ENCODE peak calls at places on chromosomes 6 and 20, in six cellular contexts. M is CD8-positive, alpha-beta T cell; P is right cardiac atrium; V is OCI-LY7; J is upper lobe of left lung; I is spleen. Y is an unnamed sample.

GRCh38 chr20:9581509-9581908 is 67.1 kb downstream of the LAMP5 start:
- DNase-seq in M (no peak), V (peak), I (no peak), P (no peak), J (no peak), Y (no peak)

GRCh38 chr20:50371878-50372769 is 138.1 kb upstream of the PTPN1 start:
- DNase-seq in M (no peak), V (no peak), I (no peak), P (no peak), J (no peak), Y (no peak)

GRCh38 chr20:33674294-33675126 is at the start of gene NECAB3:
- DNase-seq in V (peak), J (peak), M (no peak), P (peak), I (peak), Y (no peak)

GRCh38 chr20:4026093-4026601 is 10.8 kb upstream of the RNF24 start:
- DNase-seq in M (no peak), J (no peak), P (no peak), I (no peak), V (no peak), Y (no peak)

GRCh38 chr20:63151554-63152321 is 64.2 kb downstream of the YTHDF1 start:
- DNase-seq in M (no peak), I (peak), V (no peak), P (peak), J (no peak), Y (no peak)

GRCh38 chr20:49821381-49821780 is 8.8 kb downstream of the SLC9A8 start:
- DNase-seq in P (no peak), M (no peak), I (no peak), J (no peak), V (peak), Y (no peak)

GRCh38 chr6:37311666-37312473 is 41.9 kb upstream of the RNF8 start:
- DNase-seq in J (no peak), M (no peak), V (no peak), I (no peak), P (no peak), Y (no peak)

GRCh38 chr20:37389844-37390275 is 43.9 kb downstream of the SRC start:
- DNase-seq in V (no peak), M (no peak), J (peak), P (no peak), I (peak), Y (no peak)

GRCh38 chr6:21634582-21634981 is 41.0 kb downstream of the SOX4 start:
- DNase-seq in P (no peak), I (no peak), V (no peak), J (no peak), M (no peak), Y (no peak)

GRCh38 chr6:170038717-170039116 is 252.2 kb downstream of the DLL1 start:
- DNase-seq in V (no peak), M (no peak), P (no peak), I (peak), J (peak), Y (no peak)

GRCh38 chr20:11716239-11716944 is 201.3 kb upstream of the BTBD3 start:
- DNase-seq in P (no peak), I (no peak), J (no peak), V (peak), M (no peak), Y (no peak)

GRCh38 chr20:53081916-53082863 is 110.0 kb downstream of the TSHZ2 start:
- DNase-seq in M (no peak), V (no peak), I (no peak), J (no peak), P (no peak), Y (no peak)

GRCh38 chr20:34706022-34706875 is 2.1 kb downstream of the TP53INP2 start:
- DNase-seq in M (no peak), J (no peak), P (no peak), V (no peak), I (no peak), Y (no peak)
- H3K27ac ChIP-seq in M (no peak), J (peak), P (peak), V (no peak), I (peak), Y (no peak)

DNA sequence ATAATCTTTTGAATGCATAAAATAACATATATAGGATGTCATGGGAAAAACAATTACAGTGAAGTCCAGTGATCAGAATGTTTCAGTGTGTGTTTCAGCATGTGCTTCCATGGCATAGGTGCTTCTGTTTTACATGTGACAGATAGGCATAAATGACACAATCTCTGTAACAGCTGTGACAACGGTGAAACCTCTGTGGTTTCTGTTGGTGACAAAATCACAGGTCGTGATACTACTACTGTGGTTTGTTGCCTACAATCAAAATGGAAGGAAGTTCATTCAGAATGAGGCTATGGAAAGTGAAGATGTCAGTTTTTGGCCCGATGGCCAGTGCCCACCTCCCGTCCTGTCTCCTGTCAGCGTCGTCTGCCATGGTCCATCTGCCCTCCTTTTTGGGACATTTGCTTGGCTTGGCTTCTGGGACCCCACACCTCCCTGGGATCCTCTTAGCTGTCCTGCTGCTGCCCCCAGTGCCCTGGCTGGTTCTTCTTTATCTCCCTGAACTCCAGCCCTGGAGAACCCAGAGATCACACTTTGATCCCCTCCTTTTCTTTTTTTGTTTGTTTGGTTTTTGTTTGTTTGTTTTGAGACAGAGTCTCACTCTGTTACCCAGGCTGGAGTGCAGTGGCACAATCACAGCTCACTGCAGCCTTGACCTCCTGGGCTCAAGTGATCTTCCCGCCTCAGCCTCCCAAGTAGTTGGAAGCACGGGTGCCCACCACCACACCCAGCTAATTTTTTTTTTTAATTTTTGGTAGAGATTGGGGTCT is 79.3 kb upstream of the NAA20 start:
- DNase-seq in V (no peak), P (no peak), I (no peak), M (no peak), J (no peak), Y (peak)
- H3K27ac ChIP-seq in V (no peak), P (no peak), I (peak), M (no peak), J (peak), Y (no peak)

GRCh38 chr20:46715292-46715756 is 5.9 kb downstream of the SLC2A10 start:
- DNase-seq in V (no peak), P (no peak), M (no peak), J (no peak), I (no peak), Y (no peak)
- H3K27ac ChIP-seq in V (no peak), P (no peak), M (no peak), J (no peak), I (no peak), Y (no peak)

GRCh38 chr20:20231528-20232298 is 136.2 kb upstream of the INSM1 start:
- DNase-seq in J (no peak), V (no peak), I (no peak), P (no peak), M (no peak), Y (no peak)
- H3K27ac ChIP-seq in J (no peak), V (no peak), I (no peak), P (no peak), M (no peak), Y (no peak)

DNA sequence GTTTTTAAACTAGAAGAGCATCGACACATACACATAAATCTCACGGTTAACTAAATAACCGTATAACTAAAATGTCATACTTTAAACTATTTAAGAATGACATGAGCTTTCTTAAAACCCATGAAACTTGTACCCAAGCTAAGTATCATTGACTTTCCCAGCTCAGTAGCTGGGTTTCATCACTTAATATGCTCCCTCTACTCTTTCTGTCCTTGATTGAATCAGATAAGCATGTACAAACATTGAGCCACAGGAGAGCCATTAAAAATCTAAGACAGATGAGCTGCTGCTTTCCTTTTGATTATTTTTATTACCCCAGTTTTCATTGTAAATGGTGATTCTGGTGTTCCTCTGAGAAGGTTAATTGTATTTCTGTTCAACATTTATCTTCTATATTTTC is 115.8 kb downstream of the FOXO3 start:
- DNase-seq in P (no peak), J (no peak), V (no peak), I (no peak), M (no peak), Y (no peak)
- H3K27ac ChIP-seq in P (no peak), J (no peak), V (no peak), I (no peak), M (no peak), Y (no peak)

GRCh38 chr20:25321262-25321831 is 69.3 kb downstream of the ABHD12 start:
- DNase-seq in J (no peak), I (peak), P (no peak), M (no peak), V (no peak), Y (no peak)

GRCh38 chr20:25317351-25318075 is 69.6 kb downstream of the PYGB start:
- DNase-seq in M (no peak), P (no peak), I (peak), J (peak), V (no peak), Y (no peak)

GRCh38 chr20:25320035-25320800 is 70.4 kb downstream of the ABHD12 start:
- DNase-seq in J (no peak), M (no peak), V (no peak), I (peak), P (no peak), Y (no peak)

GRCh38 chr20:25318471-25319240 is 70.8 kb downstream of the PYGB start:
- DNase-seq in P (no peak), M (no peak), J (no peak), I (peak), V (peak), Y (no peak)

DNA sequence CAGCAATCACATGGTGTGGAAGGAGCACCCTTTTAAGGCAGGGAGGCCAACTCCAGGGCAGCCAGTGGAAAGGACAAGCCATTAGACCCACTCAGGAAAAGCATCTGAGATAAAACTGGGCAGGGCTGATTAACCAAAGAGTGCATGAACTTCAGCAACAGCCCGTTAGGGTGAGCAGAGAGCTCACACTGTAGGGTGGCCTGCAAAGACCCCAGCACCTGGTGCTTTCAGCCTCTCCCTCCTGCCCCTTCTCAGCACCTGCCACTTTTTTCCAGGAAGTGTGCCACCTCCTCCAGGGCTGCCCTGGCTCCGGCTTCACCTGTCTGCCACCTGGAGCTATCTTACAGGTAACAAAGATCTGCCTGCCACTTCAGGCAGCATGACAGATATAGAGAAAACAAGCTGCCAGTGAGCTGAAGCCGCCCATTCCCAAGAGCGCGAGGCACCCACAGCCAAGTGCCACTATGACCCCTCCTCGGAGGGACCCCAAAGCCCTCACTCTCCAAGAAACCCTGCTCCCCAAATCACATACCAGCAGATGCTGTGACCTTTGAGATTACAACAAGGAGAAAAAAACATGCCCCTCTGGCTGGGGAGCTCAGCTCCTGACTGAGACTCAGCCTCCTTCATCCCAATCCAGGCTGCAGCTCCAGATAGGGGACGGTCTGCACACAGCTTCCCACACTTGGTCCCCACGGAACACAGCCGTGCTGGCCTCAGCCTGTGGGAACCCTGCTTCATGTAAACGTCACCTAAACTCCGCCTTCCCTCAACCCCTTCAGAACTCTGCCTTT is 71.2 kb downstream of the ABHD12 start:
- DNase-seq in P (no peak), I (peak), M (no peak), J (no peak), V (peak), Y (no peak)
- H3K27ac ChIP-seq in P (no peak), I (peak), M (no peak), J (peak), V (peak), Y (no peak)

DNA sequence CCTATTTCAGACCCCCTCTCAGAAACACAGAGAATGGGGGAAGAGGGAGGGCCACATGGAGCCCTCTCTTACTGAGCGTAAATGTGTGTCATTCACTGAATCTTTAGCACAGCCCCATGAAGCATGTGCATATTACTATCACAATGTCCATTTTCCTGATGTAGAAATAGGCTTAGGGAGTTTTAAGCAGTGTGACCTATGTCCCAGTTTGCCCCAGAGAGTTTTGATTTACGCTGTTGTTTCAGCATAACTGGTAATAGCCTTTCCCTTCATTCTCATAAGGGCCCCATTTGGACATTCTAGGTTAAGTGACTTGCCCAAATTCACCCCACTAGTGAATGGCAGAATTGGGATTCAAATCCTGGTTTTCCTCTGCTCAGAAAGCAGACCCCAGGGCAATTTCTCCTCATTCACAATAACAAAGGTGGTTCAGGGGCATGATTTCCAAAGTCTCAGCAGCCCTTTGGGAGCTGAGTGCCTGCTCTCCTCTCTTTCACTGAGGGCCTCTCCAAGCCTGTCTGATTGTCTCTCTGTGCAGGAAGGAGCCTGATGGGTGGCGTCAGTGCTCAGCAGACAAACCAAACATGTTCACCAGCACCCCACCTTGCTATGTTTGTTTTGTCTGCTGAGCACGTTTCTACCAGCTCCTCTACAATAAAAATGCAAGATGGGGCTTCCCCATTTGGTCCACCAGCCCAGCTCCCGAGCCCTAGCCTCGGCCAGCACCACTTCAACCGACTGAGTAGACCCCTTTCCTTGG is 25.2 kb upstream of the TCP11 start:
- DNase-seq in M (no peak), I (no peak), J (peak), V (no peak), P (no peak), Y (no peak)
- H3K27ac ChIP-seq in M (no peak), I (no peak), J (peak), V (no peak), P (no peak), Y (no peak)

DNA sequence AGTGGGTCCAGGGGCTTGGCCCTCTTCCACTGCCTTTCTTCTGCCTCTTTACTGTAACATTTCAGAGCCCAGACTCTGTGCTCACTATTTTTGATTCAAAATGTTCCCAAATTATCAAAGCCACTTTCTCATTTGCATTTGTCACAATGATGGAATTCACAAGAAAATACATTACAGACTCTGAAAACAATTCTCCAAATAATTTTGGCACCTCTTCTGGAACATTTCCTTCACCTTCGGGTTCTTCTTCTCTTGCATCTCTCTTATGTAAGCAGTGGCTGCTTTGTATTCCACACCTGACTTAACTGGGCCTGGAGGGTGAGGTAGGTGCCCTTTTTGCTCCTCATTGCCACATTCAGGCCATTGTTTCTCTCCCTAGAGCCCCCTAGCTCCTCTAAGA is 30.0 kb downstream of the ZNF184 start:
- DNase-seq in P (no peak), M (no peak), J (no peak), I (no peak), V (no peak), Y (no peak)
- H3K27ac ChIP-seq in P (no peak), M (no peak), J (no peak), I (no peak), V (no peak), Y (no peak)

GRCh38 chr6:52055451-52055850 is 32.0 kb downstream of the PKHD1 start:
- DNase-seq in I (no peak), M (no peak), P (no peak), V (no peak), J (no peak), Y (no peak)

GRCh38 chr6:52063584-52064400 is 23.6 kb downstream of the PKHD1 start:
- DNase-seq in M (peak), V (peak), P (peak), J (peak), I (no peak), Y (peak)

GRCh38 chr6:52061481-52061880 is 25.9 kb downstream of the PKHD1 start:
- DNase-seq in M (no peak), J (no peak), I (no peak), P (no peak), V (no peak), Y (no peak)

GRCh38 chr6:52065621-52066020 is 21.8 kb downstream of the PKHD1 start:
- DNase-seq in V (no peak), P (no peak), I (no peak), M (no peak), J (no peak), Y (no peak)

GRCh38 chr6:52059821-52060220 is 27.6 kb downstream of the PKHD1 start:
- DNase-seq in M (no peak), I (no peak), P (no peak), J (no peak), V (no peak), Y (no peak)
- H3K27ac ChIP-seq in M (no peak), I (no peak), P (no peak), J (no peak), V (no peak), Y (no peak)

GRCh38 chr6:149815788-149816187 is 48.4 kb downstream of the LRP11 start:
- DNase-seq in J (no peak), M (no peak), I (no peak), V (no peak), P (no peak), Y (no peak)
- H3K27ac ChIP-seq in J (no peak), M (no peak), I (no peak), V (no peak), P (no peak), Y (no peak)

Y was measured in naive thymus-derived CD4-positive, alpha-beta T cell.